ENCODE peak calls at places on chromosomes 12 and 14, in five cellular contexts. One of them, this sample, is unnamed.
A peak's percentile ranks its signal among the peaks of the same experiment; 100 is the strongest.

GRCh38 chr14:99055019-99055418 is 217.0 kb downstream of the BCL11B start:
- DNase-seq in GM20000: no peak
- DNase-seq in dorsolateral prefrontal cortex: no peak
- DNase-seq in astrocyte of the spinal cord: no peak
- DNase-seq in occipital lobe: no peak
- DNase-seq in this sample: no peak

GRCh38 chr12:119949145-119949544 is 39.9 kb upstream of the BICDL1 start:
- DNase-seq in GM20000: no peak
- DNase-seq in dorsolateral prefrontal cortex: no peak
- DNase-seq in astrocyte of the spinal cord: no peak
- DNase-seq in occipital lobe: no peak
- DNase-seq in this sample: no peak

GRCh38 chr14:106776395-106776983 is 1250.1 kb downstream of the TMEM121 start:
- DNase-seq in GM20000: no peak
- DNase-seq in dorsolateral prefrontal cortex: no peak
- DNase-seq in astrocyte of the spinal cord: no peak
- DNase-seq in occipital lobe: no peak
- DNase-seq in this sample: no peak

GRCh38 chr14:39169541-39169900 is 612 bp downstream of the TRAPPC6B start:
- DNase-seq in GM20000: no peak
- DNase-seq in dorsolateral prefrontal cortex: no peak
- DNase-seq in astrocyte of the spinal cord: peak; percentile 14
- DNase-seq in occipital lobe: no peak
- DNase-seq in this sample: no peak

GRCh38 chr14:65149116-65149515 is 46.8 kb upstream of the MAX start:
- DNase-seq in GM20000: no peak
- DNase-seq in dorsolateral prefrontal cortex: no peak
- DNase-seq in astrocyte of the spinal cord: no peak
- DNase-seq in occipital lobe: no peak
- DNase-seq in this sample: no peak

GRCh38 chr14:50607181-50607580 is 47.2 kb downstream of the ATL1 start:
- DNase-seq in GM20000: no peak
- DNase-seq in dorsolateral prefrontal cortex: no peak
- DNase-seq in astrocyte of the spinal cord: peak; percentile 59
- DNase-seq in occipital lobe: no peak
- DNase-seq in this sample: no peak

GRCh38 chr14:70905316-70905715 is 1.9 kb upstream of the PCNX1 start:
- DNase-seq in GM20000: no peak
- DNase-seq in dorsolateral prefrontal cortex: peak; percentile 67
- DNase-seq in astrocyte of the spinal cord: no peak
- DNase-seq in occipital lobe: peak; percentile 30
- DNase-seq in this sample: no peak

GRCh38 chr14:23093993-23094665 is 807 bp downstream of the ACIN1 start:
- DNase-seq in GM20000: no peak
- DNase-seq in dorsolateral prefrontal cortex: no peak
- DNase-seq in astrocyte of the spinal cord: no peak
- DNase-seq in occipital lobe: no peak
- DNase-seq in this sample: peak; percentile 15

GRCh38 chr12:26114720-26115406 is 10.0 kb downstream of the BHLHE41 start:
- DNase-seq in GM20000: no peak
- DNase-seq in dorsolateral prefrontal cortex: no peak
- DNase-seq in astrocyte of the spinal cord: no peak
- DNase-seq in occipital lobe: no peak
- DNase-seq in this sample: no peak

GRCh38 chr12:20560935-20561334 is 134.2 kb upstream of the SLCO1C1 start:
- DNase-seq in GM20000: no peak
- DNase-seq in dorsolateral prefrontal cortex: no peak
- DNase-seq in astrocyte of the spinal cord: no peak
- DNase-seq in occipital lobe: no peak
- DNase-seq in this sample: no peak

GRCh38 chr12:47147749-47148148 is 68.0 kb upstream of the AMIGO2 start:
- DNase-seq in GM20000: no peak
- DNase-seq in dorsolateral prefrontal cortex: no peak
- DNase-seq in astrocyte of the spinal cord: peak; percentile 17
- DNase-seq in occipital lobe: no peak
- DNase-seq in this sample: no peak

GRCh38 chr12:49636979-49637378 is 13.6 kb downstream of the PRPF40B start:
- DNase-seq in GM20000: peak; percentile 81
- DNase-seq in dorsolateral prefrontal cortex: peak; percentile 84
- DNase-seq in astrocyte of the spinal cord: peak; percentile 69
- DNase-seq in occipital lobe: peak; percentile 57
- DNase-seq in this sample: peak; percentile 84

GRCh38 chr12:104042580-104042979 is 7.4 kb downstream of the GLT8D2 start:
- DNase-seq in GM20000: no peak
- DNase-seq in dorsolateral prefrontal cortex: no peak
- DNase-seq in astrocyte of the spinal cord: no peak
- DNase-seq in occipital lobe: no peak
- DNase-seq in this sample: no peak

GRCh38 chr12:53279283-53279869 is 11.3 kb downstream of the ESPL1 start:
- DNase-seq in GM20000: no peak
- DNase-seq in dorsolateral prefrontal cortex: no peak
- DNase-seq in astrocyte of the spinal cord: no peak
- DNase-seq in occipital lobe: no peak
- DNase-seq in this sample: no peak